ENCODE peak calls at places on chromosomes 1 and 21, in eight cellular contexts. Y, B, L, W, T, R, C and K are unnamed samples.

GRCh38 chr1:89826594-89826993 is 5.8 kb downstream of the LRRC8D start:
- DNase-seq in Y (no peak), B (no peak), C (no peak), L (no peak), W (no peak), R (no peak), T (no peak), K (no peak)

GRCh38 chr1:37556712-37557196 is at the start of gene DNALI1:
- DNase-seq in C (peak), Y (no peak), R (no peak), B (peak), L (peak), T (peak), W (peak), K (peak)

GRCh38 chr1:84892657-84893618 is at the start of gene LPAR3:
- DNase-seq in B (peak), C (peak), R (no peak), L (peak), W (no peak), Y (no peak), T (peak), K (no peak)

GRCh38 chr1:55081905-55082296 is 42.6 kb downstream of the PCSK9 start:
- DNase-seq in W (no peak), L (no peak), C (no peak), R (no peak), T (no peak), Y (no peak), B (no peak), K (no peak)

GRCh38 chr1:185045793-185046441 is 559 bp downstream of the RNF2 start:
- DNase-seq in T (no peak), R (peak), L (peak), W (peak), C (peak), Y (peak), B (peak), K (no peak)

GRCh38 chr1:224632381-224632871 is 16.3 kb downstream of the CNIH3 start:
- DNase-seq in L (no peak), R (no peak), B (no peak), C (no peak), W (no peak), Y (no peak), T (no peak), K (peak)

GRCh38 chr1:23100074-23100748 is 68.4 kb downstream of the LUZP1 start:
- DNase-seq in W (peak), R (peak), L (no peak), T (no peak), Y (peak), B (peak), C (no peak), K (peak)

GRCh38 chr1:186094170-186094569 is 280.9 kb downstream of the TPR start:
- DNase-seq in Y (no peak), C (no peak), R (no peak), W (no peak), B (no peak), T (no peak), L (no peak), K (peak)

GRCh38 chr1:21531243-21531642 is 22.0 kb downstream of the ALPL start:
- DNase-seq in W (no peak), Y (no peak), L (no peak), B (no peak), T (no peak), R (no peak), C (no peak), K (no peak)

GRCh38 chr1:112263464-112263863 is 132.6 kb upstream of the CTTNBP2NL start:
- DNase-seq in R (no peak), L (no peak), W (no peak), T (no peak), Y (no peak), B (no peak), C (no peak), K (no peak)

GRCh38 chr1:209400351-209401220 is 182.9 kb upstream of the CAMK1G start:
- DNase-seq in L (no peak), R (no peak), Y (no peak), T (no peak), B (no peak), W (no peak), C (no peak), K (no peak)

GRCh38 chr1:187091666-187092065 is 262.9 kb downstream of the PLA2G4A start:
- DNase-seq in R (no peak), W (no peak), T (no peak), C (no peak), Y (peak), L (no peak), B (no peak), K (no peak)

GRCh38 chr1:29420196-29420595 is 183.9 kb downstream of the PTPRU start:
- DNase-seq in C (no peak), B (no peak), T (no peak), W (no peak), R (no peak), Y (no peak), L (no peak), K (no peak)
- TF ChIP-seq CTCF in C (no peak), B (no peak), T (no peak), W (no peak), R (no peak), Y (no peak), L (no peak), K (no peak)

GRCh38 chr1:26779093-26779668 is 8.6 kb upstream of the PIGV start:
- DNase-seq in B (no peak), T (no peak), L (no peak), R (no peak), Y (no peak), C (no peak), W (no peak), K (no peak)
- H3K4me3 ChIP-seq in B (no peak), T (no peak), L (no peak), R (no peak), Y (no peak), C (no peak), W (no peak), K (no peak)

DNA sequence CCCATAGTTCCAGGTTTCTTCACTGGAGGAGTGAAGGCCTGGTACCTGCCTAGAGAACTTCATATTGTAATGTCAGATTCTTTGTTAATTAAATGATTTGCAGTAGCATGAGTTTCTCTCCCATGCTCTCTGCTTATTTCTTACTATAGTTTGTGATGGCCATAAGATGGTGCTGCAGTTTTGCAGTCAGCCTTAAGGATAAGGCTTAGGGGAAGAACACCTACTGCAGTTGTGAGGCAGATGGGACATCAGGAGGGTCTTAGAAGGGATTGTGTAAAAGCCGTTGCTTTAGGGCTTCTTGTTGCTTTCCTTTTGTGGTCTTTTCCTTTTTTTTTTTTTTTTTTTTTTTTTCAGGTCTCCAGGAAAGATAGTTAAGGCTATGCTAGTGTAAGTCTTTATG is 61.8 kb downstream of the MACF1 start:
- DNase-seq in Y (no peak), C (no peak), L (no peak), R (no peak), B (peak), T (no peak), W (no peak), K (no peak)
- TF ChIP-seq CTCF in Y (peak), C (no peak), L (no peak), R (no peak), B (peak), T (no peak), W (no peak), K (no peak)

GRCh38 chr1:2300004-2300771 is 72.1 kb downstream of the SKI start:
- DNase-seq in Y (no peak), W (no peak), C (no peak), T (peak), B (no peak), R (peak), L (peak), K (no peak)
- H3K4me3 ChIP-seq in Y (no peak), W (peak), C (no peak), T (no peak), B (no peak), R (peak), L (peak), K (no peak)

GRCh38 chr1:194818674-194819073 is 1632.3 kb upstream of the B3GALT2 start:
- DNase-seq in L (no peak), R (no peak), C (no peak), T (no peak), B (no peak), W (no peak), Y (no peak), K (no peak)
- TF ChIP-seq CTCF in L (no peak), R (no peak), C (no peak), T (no peak), B (no peak), W (no peak), Y (no peak), K (no peak)

GRCh38 chr21:16307256-16307655 is 577.5 kb downstream of the USP25 start:
- DNase-seq in L (no peak), R (no peak), C (no peak), Y (no peak), W (no peak), B (no peak), T (no peak), K (no peak)

GRCh38 chr21:16309250-16309971 is 579.6 kb downstream of the USP25 start:
- DNase-seq in Y (no peak), W (no peak), L (no peak), B (peak), R (no peak), T (no peak), C (no peak), K (peak)

GRCh38 chr21:16310191-16310590 is 580.4 kb downstream of the USP25 start:
- DNase-seq in R (no peak), C (no peak), W (no peak), Y (no peak), T (no peak), B (no peak), L (no peak), K (no peak)

GRCh38 chr21:16305686-16306085 is 575.9 kb downstream of the USP25 start:
- DNase-seq in C (no peak), W (no peak), R (no peak), L (no peak), Y (no peak), B (no peak), T (no peak), K (no peak)

GRCh38 chr21:16308269-16308668 is 578.5 kb downstream of the USP25 start:
- DNase-seq in B (no peak), L (no peak), R (no peak), Y (no peak), C (no peak), T (no peak), W (no peak), K (no peak)
- H3K4me3 ChIP-seq in B (no peak), L (no peak), R (no peak), Y (no peak), C (no peak), T (no peak), W (peak), K (no peak)

DNA sequence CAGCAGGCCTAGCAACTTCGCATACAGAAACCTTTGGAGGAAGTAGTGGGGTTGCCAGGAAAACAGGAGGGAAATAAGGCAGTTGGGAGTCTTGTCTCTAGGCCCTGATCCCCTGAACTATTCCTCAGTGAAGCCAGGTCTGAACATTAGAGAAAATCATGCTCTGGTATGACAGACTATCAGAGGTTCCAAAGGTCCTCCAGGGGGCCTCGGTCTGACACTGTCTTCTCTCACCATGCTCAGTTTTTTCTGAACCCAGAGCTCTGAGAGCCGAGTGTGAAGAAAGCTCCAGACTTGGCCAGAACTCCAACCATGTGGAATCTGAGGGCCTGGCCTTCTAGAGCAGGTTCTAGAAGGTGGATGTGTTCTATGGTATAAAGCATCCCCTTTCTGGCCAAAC is 4.0 kb downstream of the TOMM40L start:
- DNase-seq in B (peak), R (no peak), Y (no peak), C (no peak), L (no peak), T (no peak), W (no peak), K (no peak)
- TF ChIP-seq CTCF in B (peak), R (no peak), Y (no peak), C (no peak), L (no peak), T (no peak), W (no peak), K (peak)

GRCh38 chr1:60504206-60504868 is 430.8 kb upstream of the C1orf87 start:
- DNase-seq in B (no peak), W (no peak), Y (no peak), C (no peak), R (no peak), L (no peak), T (no peak), K (no peak)

GRCh38 chr1:60503216-60503615 is 429.6 kb upstream of the C1orf87 start:
- DNase-seq in R (no peak), T (no peak), Y (no peak), B (no peak), L (no peak), C (no peak), W (no peak), K (no peak)
- H3K4me3 ChIP-seq in R (no peak), T (no peak), Y (no peak), B (no peak), L (no peak), C (no peak), W (no peak), K (no peak)

GRCh38 chr1:62038594-62039284 is 155.9 kb upstream of the L1TD1 start:
- DNase-seq in Y (peak), T (no peak), W (no peak), L (no peak), C (no peak), B (no peak), R (no peak), K (no peak)
- TF ChIP-seq CTCF in Y (no peak), T (no peak), W (no peak), L (no peak), C (no peak), B (peak), R (no peak), K (peak)

GRCh38 chr1:207822124-207822601 is 70.3 kb downstream of the CD46 start:
- DNase-seq in C (no peak), L (peak), T (no peak), W (peak), B (no peak), Y (no peak), R (no peak), K (no peak)
- H3K4me3 ChIP-seq in C (peak), L (peak), T (no peak), W (peak), B (no peak), Y (peak), R (peak), K (peak)